ENCODE peak calls at places on chromosomes 5 and 9, in four cellular contexts. O is NCI-H1930, I is head of caudate nucleus, R is DMS153. V is an unnamed sample.

GRCh38 chr5:31963961-31964360 is 210.2 kb downstream of the GOLPH3 start:
- DNase-seq in O (no peak), I (no peak), R (no peak), V (no peak)

GRCh38 chr9:4152876-4153275 is 147.0 kb downstream of the GLIS3 start:
- DNase-seq in O (no peak), I (no peak), R (no peak), V (no peak)

GRCh38 chr9:112341741-112342140 is 8.3 kb upstream of the PTBP3 start:
- DNase-seq in O (no peak), I (no peak), R (no peak), V (no peak)

GRCh38 chr5:94245608-94246007 is 372.8 kb downstream of the KIAA0825 start:
- DNase-seq in O (no peak), I (no peak), R (no peak), V (no peak)

GRCh38 chr9:133282454-133283238 is 7.6 kb upstream of the ABO start:
- DNase-seq in O (no peak), I (no peak), R (peak; percentile 69), V (peak; percentile 19)

GRCh38 chr5:3377176-3377575 is 218.5 kb upstream of the IRX1 start:
- DNase-seq in O (no peak), I (no peak), R (no peak), V (no peak)

GRCh38 chr9:121055642-121056143 is 5.6 kb upstream of the C5 start:
- DNase-seq in O (no peak), I (no peak), R (no peak), V (no peak)

GRCh38 chr5:5414999-5415398 is 7.5 kb upstream of the ICE1 start:
- DNase-seq in O (no peak), I (no peak), R (no peak), V (no peak)

GRCh38 chr5:74179183-74179582 is 461.3 kb downstream of the ENC1 start:
- DNase-seq in O (no peak), I (no peak), R (no peak), V (no peak)

GRCh38 chr5:113147088-113147487 is 170.5 kb downstream of the DCP2 start:
- DNase-seq in O (no peak), I (no peak), R (no peak), V (no peak)

GRCh38 chr9:6955251-6955921 is 197.6 kb downstream of the KDM4C start:
- DNase-seq in O (no peak), I (peak; percentile 49), R (peak; percentile 52), V (no peak)

GRCh38 chr9:70902705-70903131 is 218.7 kb downstream of the TRPM3 start:
- DNase-seq in O (no peak), I (no peak), R (no peak), V (no peak)

GRCh38 chr9:95286151-95286550 is 31.4 kb downstream of the FANCC start:
- DNase-seq in O (no peak), I (no peak), R (no peak), V (no peak)